ENCODE peak calls at places on chromosomes 16 and 17, in ten cellular contexts. Q, U, P, L, F, V, Y, M, A and J are unnamed samples.

GRCh38 chr17:13601317-13601775 is 383 bp downstream of the HS3ST3A1 start:
- DNase-seq in Y (no peak), M (no peak), L (no peak), U (no peak), P (no peak), F (peak), V (no peak), A (no peak), Q (peak), J (peak)

GRCh38 chr17:57889892-57890856 is 40.3 kb upstream of the MRPS23 start:
- DNase-seq in M (no peak), V (no peak), F (peak), L (peak), P (no peak), U (no peak), Q (peak), Y (peak), A (peak), J (peak)

GRCh38 chr16:68993885-68994284 is 111.6 kb upstream of the HAS3 start:
- DNase-seq in L (no peak), U (no peak), Q (peak), F (peak), P (no peak), Y (no peak), A (no peak), M (no peak), V (no peak), J (peak)

GRCh38 chr17:76088041-76088867 is 9.3 kb downstream of the ZACN start:
- DNase-seq in F (no peak), V (no peak), A (no peak), Y (no peak), P (peak), Q (peak), U (no peak), L (no peak), M (no peak), J (no peak)

GRCh38 chr16:426115-426905 is 861 bp downstream of the RAB11FIP3 start:
- DNase-seq in P (no peak), A (peak), Y (no peak), Q (peak), M (peak), U (no peak), V (no peak), L (no peak), F (peak), J (peak)

GRCh38 chr17:45432405-45433113 is at the start of gene ARHGAP27:
- DNase-seq in L (peak), U (no peak), V (peak), Y (no peak), A (peak), F (peak), M (peak), Q (peak), P (no peak), J (no peak)

GRCh38 chr17:45756266-45756989 is 27.7 kb upstream of the CRHR1 start:
- DNase-seq in L (no peak), M (no peak), Q (no peak), Y (no peak), P (no peak), F (no peak), A (no peak), U (no peak), V (no peak), J (no peak)

GRCh38 chr17:40922239-40922638 is 15.2 kb downstream of the KRT23 start:
- DNase-seq in L (no peak), M (no peak), P (peak), U (no peak), A (peak), Q (peak), F (peak), V (no peak), Y (peak), J (peak)

GRCh38 chr16:86024210-86024609 is 125.2 kb downstream of the IRF8 start:
- DNase-seq in F (no peak), U (no peak), V (no peak), Q (no peak), Y (no peak), P (no peak), A (no peak), M (no peak), L (no peak), J (no peak)

GRCh38 chr17:29650407-29650806 is 27.7 kb upstream of the CORO6 start:
- DNase-seq in L (no peak), P (no peak), Q (no peak), V (no peak), F (no peak), M (no peak), Y (no peak), U (no peak), A (no peak), J (no peak)

GRCh38 chr16:56569971-56570370 is 5.1 kb downstream of the MT4 start:
- DNase-seq in Q (no peak), P (no peak), M (no peak), Y (no peak), V (no peak), F (no peak), A (no peak), L (no peak), U (no peak), J (no peak)

GRCh38 chr16:75402821-75403475 is 30.4 kb downstream of the CFDP1 start:
- DNase-seq in V (peak), Q (peak), P (peak), L (no peak), F (peak), A (no peak), M (no peak), Y (no peak), U (peak), J (no peak)

GRCh38 chr17:4806420-4806769 is 557 bp upstream of the PLD2 start:
- DNase-seq in M (no peak), L (no peak), F (peak), Q (no peak), Y (no peak), U (no peak), A (no peak), P (peak), V (no peak), J (no peak)

GRCh38 chr17:78434455-78435329 is 56.2 kb downstream of the PGS1 start:
- DNase-seq in Y (no peak), U (no peak), F (no peak), Q (no peak), A (no peak), M (no peak), V (no peak), L (no peak), P (no peak), J (no peak)

GRCh38 chr17:44066204-44066930 is at the start of gene LSM12:
- DNase-seq in A (peak), Q (peak), L (peak), U (peak), F (peak), P (peak), V (peak), Y (peak), M (peak), J (peak)

GRCh38 chr17:57679906-57680695 is 65.0 kb downstream of the CCDC182 start:
- DNase-seq in L (no peak), Q (no peak), V (no peak), M (no peak), U (no peak), A (no peak), F (no peak), Y (no peak), P (no peak), J (no peak)

GRCh38 chr16:15970202-15970601 is 20.8 kb downstream of the ABCC1 start:
- DNase-seq in M (no peak), Q (no peak), P (peak), F (peak), L (no peak), V (no peak), U (no peak), A (no peak), Y (no peak), J (no peak)

GRCh38 chr17:8001976-8002645 is at the start of gene GUCY2D:
- DNase-seq in F (no peak), M (peak), U (no peak), P (no peak), A (no peak), L (no peak), V (no peak), Q (peak), Y (no peak), J (peak)

GRCh38 chr16:88732172-88732960 is 26.1 kb downstream of the CTU2 start:
- DNase-seq in Q (no peak), L (no peak), M (no peak), A (no peak), V (no peak), Y (no peak), F (no peak), U (no peak), P (no peak), J (no peak)

GRCh38 chr17:210402-210801 is 29.0 kb upstream of the DOC2B start:
- DNase-seq in F (no peak), Q (no peak), P (no peak), U (no peak), M (no peak), Y (no peak), V (no peak), L (no peak), A (no peak), J (no peak)

GRCh38 chr16:56547949-56548567 is 16.8 kb upstream of the MT4 start:
- DNase-seq in L (no peak), Y (peak), M (no peak), V (no peak), P (no peak), Q (no peak), F (peak), A (no peak), U (no peak), J (no peak)

GRCh38 chr17:80790981-80791742 is 200.5 kb upstream of the CHMP6 start:
- DNase-seq in F (no peak), Q (no peak), U (no peak), V (peak), P (no peak), Y (no peak), M (no peak), A (no peak), L (no peak), J (no peak)

GRCh38 chr16:51577621-51578303 is 426.7 kb upstream of the SALL1 start:
- DNase-seq in F (no peak), P (no peak), L (no peak), A (no peak), U (no peak), Q (no peak), Y (no peak), M (no peak), V (no peak), J (no peak)

GRCh38 chr17:19398301-19399181 is 11.6 kb upstream of the MFAP4 start:
- DNase-seq in Q (peak), M (no peak), L (peak), U (no peak), F (peak), A (no peak), Y (no peak), P (no peak), V (no peak), J (no peak)

GRCh38 chr17:79541451-79541850 is 69.4 kb downstream of the RBFOX3 start:
- DNase-seq in Q (no peak), P (no peak), A (no peak), L (no peak), F (no peak), Y (no peak), M (no peak), U (no peak), V (no peak), J (no peak)

GRCh38 chr17:38584350-38584925 is 21.3 kb downstream of the SRCIN1 start:
- DNase-seq in P (peak), U (no peak), F (peak), A (peak), Q (peak), M (peak), Y (peak), V (peak), L (peak), J (peak)

GRCh38 chr16:60041671-60042070 is 1307.6 kb upstream of the GOT2 start:
- DNase-seq in V (no peak), P (no peak), M (no peak), Y (no peak), A (no peak), U (no peak), Q (no peak), F (no peak), L (no peak), J (no peak)

GRCh38 chr16:16938980-16939379 is 531.8 kb downstream of the XYLT1 start:
- DNase-seq in Q (no peak), F (no peak), U (no peak), M (no peak), L (no peak), Y (no peak), A (no peak), P (no peak), V (no peak), J (no peak)

GRCh38 chr17:4733073-4733531 is 1.9 kb downstream of the MED11 start:
- DNase-seq in L (no peak), M (peak), Q (no peak), V (no peak), U (no peak), A (no peak), P (peak), Y (no peak), F (no peak), J (no peak)

GRCh38 chr17:74605361-74605760 is 13.3 kb upstream of the CD300LD start:
- DNase-seq in A (peak), F (peak), V (no peak), P (no peak), L (peak), U (no peak), Y (peak), M (no peak), Q (peak), J (peak)

GRCh38 chr17:41486809-41487530 is 2.7 kb downstream of the KRT36 start:
- DNase-seq in U (no peak), Y (no peak), P (peak), A (no peak), L (peak), F (no peak), M (peak), V (no peak), Q (no peak), J (no peak)

GRCh38 chr17:41511130-41511529 is 5.7 kb upstream of the KRT13 start:
- DNase-seq in V (no peak), L (no peak), Y (no peak), P (no peak), A (no peak), M (no peak), F (no peak), Q (no peak), U (no peak), J (no peak)

GRCh38 chr16:57531635-57532220 is 4.6 kb downstream of the CCDC102A start:
- DNase-seq in A (no peak), Y (no peak), L (peak), F (no peak), M (no peak), P (no peak), U (no peak), Q (no peak), V (no peak), J (no peak)

GRCh38 chr16:31702796-31703195 is 170.8 kb upstream of the ZNF267 start:
- DNase-seq in P (no peak), A (no peak), F (no peak), Y (no peak), V (no peak), Q (no peak), M (no peak), U (no peak), L (no peak), J (no peak)

GRCh38 chr17:62965649-62966425 is at the start of gene TANC2:
- DNase-seq in P (peak), F (peak), Q (peak), Y (peak), L (peak), V (peak), A (peak), U (peak), M (peak), J (peak)

GRCh38 chr16:68128577-68129305 is 43.6 kb downstream of the NFATC3 start:
- DNase-seq in U (no peak), F (peak), L (no peak), P (no peak), Y (no peak), Q (no peak), V (no peak), A (no peak), M (no peak), J (no peak)